ENCODE peak calls at places on chromosomes 2 and 18, in five cellular contexts. F is activated naive CD4-positive, alpha-beta T cell; J is T-helper 2 cell; R is WTC11; B is left lung. G is an unnamed sample.

GRCh38 chr2:42197792-42198191 is 28.6 kb downstream of the EML4 start:
- DNase-seq in F (no peak), J (no peak), R (no peak), B (no peak), G (no peak)

GRCh38 chr2:166881177-166881576 is 7.1 kb upstream of the XIRP2 start:
- DNase-seq in F (no peak), J (no peak), R (no peak), B (no peak), G (no peak)

GRCh38 chr2:64234785-64235184 is 90.6 kb upstream of the PELI1 start:
- DNase-seq in F (no peak), J (no peak), R (no peak), B (no peak), G (no peak)

GRCh38 chr2:62524293-62524941 is 18.4 kb upstream of the TMEM17 start:
- DNase-seq in F (no peak), J (no peak), R (no peak), B (no peak), G (no peak)

GRCh38 chr18:55252053-55252675 is 292.9 kb upstream of the CCDC68 start:
- DNase-seq in F (no peak), J (no peak), R (no peak), B (no peak), G (no peak)

GRCh38 chr18:57539702-57540101 is 46.8 kb downstream of the FECH start:
- DNase-seq in F (no peak), J (no peak), R (no peak), B (no peak), G (no peak)

GRCh38 chr2:200380833-200381542 is 74.5 kb downstream of the SPATS2L start:
- DNase-seq in F (no peak), J (no peak), R (no peak), B (no peak), G (no peak)

GRCh38 chr2:124530203-124530602 is 505.1 kb downstream of the CNTNAP5 start:
- DNase-seq in F (no peak), J (no peak), R (no peak), B (no peak), G (no peak)

GRCh38 chr2:69978157-69978904 is 16.9 kb upstream of the ASPRV1 start:
- DNase-seq in F (no peak), J (no peak), R (no peak), B (no peak), G (no peak)

GRCh38 chr2:75552222-75552621 is 8.5 kb downstream of the EVA1A start:
- DNase-seq in F (no peak), J (no peak), R (no peak), B (no peak), G (no peak)

GRCh38 chr2:39606585-39606984 is 59.1 kb upstream of the TMEM178A start:
- DNase-seq in F (no peak), J (no peak), R (no peak), B (no peak), G (no peak)

GRCh38 chr2:36511858-36512630 is 85.9 kb downstream of the FEZ2 start:
- DNase-seq in F (no peak), J (no peak), R (no peak), B (no peak), G (no peak)

GRCh38 chr2:121363632-121364420 is 78.8 kb upstream of the TFCP2L1 start:
- DNase-seq in F (no peak), J (no peak), R (no peak), B (no peak), G (no peak)

GRCh38 chr18:24763765-24764548 is 303.5 kb downstream of the HRH4 start:
- DNase-seq in F (no peak), J (no peak), R (no peak), B (no peak), G (no peak)

G was measured in cardiac muscle cell.